ENCODE peak calls at places on chromosomes 5 and 9, in seven cellular contexts. V is OCI-LY7, Y is K562, B is HepG2, X is H9, J is mesenchymal stem cell, E is GM23338. H is an unnamed sample.

GRCh38 chr9:2085719-2086515 is 70.8 kb downstream of the SMARCA2 start:
- DNase-seq in V (no peak), Y (no peak), B (no peak), X (no peak), J (no peak), E (no peak), H (no peak)

GRCh38 chr5:150789943-150790611 is 11.5 kb downstream of the SMIM3 start:
- DNase-seq in V (no peak), Y (no peak), B (no peak), X (peak), J (peak), E (peak), H (peak)

GRCh38 chr9:76701441-76702031 is 62.7 kb upstream of the PCA3 start:
- DNase-seq in V (no peak), Y (no peak), B (no peak), X (no peak), J (no peak), E (no peak), H (no peak)

GRCh38 chr5:116296335-116297072 is 211.7 kb downstream of the COMMD10 start:
- DNase-seq in V (no peak), Y (no peak), B (peak), X (no peak), J (no peak), E (no peak), H (no peak)

GRCh38 chr5:169296456-169297220 is 4.3 kb downstream of the SLIT3 start:
- DNase-seq in V (no peak), Y (no peak), B (no peak), X (no peak), J (peak), E (no peak), H (no peak)

GRCh38 chr5:38060354-38060753 is 198.0 kb upstream of the EGFLAM start:
- DNase-seq in V (no peak), Y (no peak), B (peak), X (no peak), J (peak), E (no peak), H (peak)

GRCh38 chr9:21402387-21403247 is 6.3 kb upstream of the IFNA8 start:
- DNase-seq in V (no peak), Y (no peak), B (no peak), X (peak), J (no peak), E (peak), H (no peak)

GRCh38 chr9:80951675-80952074 is 737.7 kb downstream of the TLE1 start:
- DNase-seq in V (no peak), Y (no peak), B (no peak), X (no peak), J (no peak), E (no peak), H (no peak)

GRCh38 chr9:133609311-133610098 is at the start of gene FAM163B:
- DNase-seq in V (no peak), Y (peak), B (no peak), X (peak), J (peak), E (peak), H (no peak)

GRCh38 chr9:110135858-110136257 is 72.1 kb downstream of the C9orf152 start:
- DNase-seq in V (no peak), Y (no peak), B (no peak), X (no peak), J (peak), E (no peak), H (peak)

GRCh38 chr9:137953683-137954438 is 76.3 kb downstream of the CACNA1B start:
- DNase-seq in V (no peak), Y (no peak), B (no peak), X (no peak), J (no peak), E (no peak), H (no peak)

GRCh38 chr5:134466241-134467069 is 54.8 kb upstream of the CDKN2AIPNL start:
- DNase-seq in V (no peak), Y (peak), B (peak), X (peak), J (peak), E (peak), H (peak)

GRCh38 chr9:132901859-132902831 is 23.4 kb downstream of the SPACA9 start:
- DNase-seq in V (peak), Y (peak), B (peak), X (peak), J (peak), E (peak), H (peak)

GRCh38 chr9:79353856-79354520 is 217.8 kb upstream of the TLE4 start:
- DNase-seq in V (no peak), Y (no peak), B (no peak), X (no peak), J (peak), E (no peak), H (peak)

GRCh38 chr5:6180231-6180872 is 198.0 kb downstream of the MED10 start:
- DNase-seq in V (no peak), Y (no peak), B (no peak), X (no peak), J (no peak), E (no peak), H (no peak)

GRCh38 chr5:151758141-151758429 is 346 bp downstream of the ATOX1 start:
- DNase-seq in V (no peak), Y (no peak), B (no peak), X (no peak), J (no peak), E (no peak), H (no peak)

GRCh38 chr9:122810306-122810946 is 10.5 kb downstream of the OR1K1 start:
- DNase-seq in V (peak), Y (peak), B (peak), X (peak), J (peak), E (peak), H (peak)

GRCh38 chr5:35164860-35165542 is 65.3 kb downstream of the PRLR start:
- DNase-seq in V (no peak), Y (no peak), B (no peak), X (no peak), J (no peak), E (no peak), H (no peak)

GRCh38 chr9:96859461-96860198 is 5.3 kb upstream of the ZNF782 start:
- DNase-seq in V (no peak), Y (no peak), B (no peak), X (no peak), J (peak), E (no peak), H (peak)

DNA sequence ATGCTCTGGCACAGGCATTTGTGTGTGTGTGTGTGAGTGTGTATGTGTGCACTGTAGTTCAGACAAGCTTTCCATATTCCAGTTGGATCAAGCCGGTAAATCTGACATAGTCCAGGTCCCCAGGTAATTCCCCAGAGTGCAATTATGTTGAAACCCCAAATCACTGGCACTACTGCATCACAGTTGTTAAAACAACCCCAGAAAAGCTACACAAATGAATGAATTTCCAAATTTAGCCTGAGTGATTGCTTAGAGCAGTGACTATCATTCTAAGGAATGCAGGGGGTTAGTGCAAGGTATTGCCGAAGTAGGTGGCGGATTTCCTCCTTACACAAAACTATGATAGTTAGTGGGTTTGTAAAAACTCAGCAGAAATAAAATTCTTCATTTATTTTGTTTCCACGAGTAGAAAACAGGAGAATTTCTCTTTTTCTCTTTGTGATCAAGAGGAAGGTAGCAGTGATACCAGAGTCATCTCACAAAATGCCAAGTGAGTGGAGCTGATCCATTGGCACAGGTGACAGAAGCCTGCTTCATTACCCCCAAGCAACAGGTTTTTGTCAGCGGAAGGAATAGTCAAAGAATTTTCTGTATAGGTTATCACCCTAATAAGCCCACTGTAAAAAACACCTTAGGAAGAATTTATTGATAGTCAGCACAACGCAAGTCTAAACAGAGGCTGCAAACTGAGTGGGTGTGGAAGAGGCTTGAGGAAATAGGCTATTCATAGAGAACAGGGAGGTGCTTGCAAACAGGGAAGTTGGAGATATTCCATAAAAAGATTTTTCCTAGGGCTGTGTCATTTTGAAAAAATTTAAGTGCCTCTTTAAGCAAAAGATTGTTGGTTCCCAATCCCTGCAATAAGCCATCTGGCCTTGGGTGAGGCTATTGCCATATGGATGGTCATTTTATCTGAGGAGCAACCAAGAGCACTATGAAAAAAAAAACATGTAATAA is 385.1 kb downstream of the CHSY3 start:
- DNase-seq in V (no peak), Y (no peak), B (no peak), X (no peak), J (peak), E (no peak), H (peak)
- H2AFZ ChIP-seq in V (no peak), Y (no peak), B (no peak), X (no peak), J (no peak), E (no peak), H (peak)

GRCh38 chr9:130266236-130267098 is 907 bp downstream of the HMCN2 start:
- DNase-seq in V (no peak), Y (no peak), B (no peak), X (peak), J (no peak), E (peak), H (no peak)
- H2AFZ ChIP-seq in V (no peak), Y (no peak), B (no peak), X (no peak), J (no peak), E (peak), H (no peak)

GRCh38 chr5:149157330-149157729 is 16.0 kb downstream of the ABLIM3 start:
- DNase-seq in V (no peak), Y (no peak), B (no peak), X (no peak), J (no peak), E (no peak), H (no peak)

GRCh38 chr5:149156435-149157083 is 15.3 kb downstream of the ABLIM3 start:
- DNase-seq in V (no peak), Y (no peak), B (no peak), X (no peak), J (no peak), E (no peak), H (no peak)

GRCh38 chr5:149162401-149163084 is 21.2 kb downstream of the ABLIM3 start:
- DNase-seq in V (no peak), Y (no peak), B (peak), X (no peak), J (peak), E (no peak), H (peak)

GRCh38 chr5:149161026-149161687 is 19.9 kb downstream of the ABLIM3 start:
- DNase-seq in V (no peak), Y (no peak), B (peak), X (no peak), J (no peak), E (no peak), H (no peak)

DNA sequence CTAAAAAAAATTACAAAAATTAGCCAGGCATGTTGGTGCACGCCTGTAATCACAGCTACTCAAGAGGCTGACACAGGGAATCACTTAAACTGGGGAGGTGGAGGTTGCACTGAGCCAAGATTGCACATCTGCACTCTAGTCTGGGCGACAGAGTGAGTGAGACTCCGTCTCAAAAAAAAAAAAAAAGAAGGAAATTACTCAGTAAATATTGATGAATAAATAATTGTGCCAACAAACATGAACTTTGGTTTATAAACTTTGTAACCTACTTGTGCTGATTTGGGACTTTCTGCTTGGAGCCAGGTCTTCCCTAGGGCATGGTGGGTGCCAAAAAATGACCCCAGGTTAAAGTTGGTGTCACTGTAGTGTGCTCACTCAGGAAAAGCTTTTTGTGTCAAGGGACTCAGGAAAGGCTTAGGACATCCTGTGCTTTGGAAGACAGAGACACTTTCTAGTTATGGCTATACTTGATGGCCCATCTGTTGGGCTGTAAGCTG is 19.0 kb downstream of the ABLIM3 start:
- DNase-seq in V (no peak), Y (no peak), B (no peak), X (no peak), J (no peak), E (no peak), H (no peak)
- H2AFZ ChIP-seq in V (no peak), Y (no peak), B (no peak), X (no peak), J (no peak), E (no peak), H (no peak)

GRCh38 chr9:88077071-88077617 is 61.1 kb downstream of the SPATA31C2 start:
- DNase-seq in V (no peak), Y (no peak), B (no peak), X (no peak), J (peak), E (peak), H (no peak)
- H2AFZ ChIP-seq in V (no peak), Y (no peak), B (no peak), X (peak), J (peak), E (peak), H (peak)

DNA sequence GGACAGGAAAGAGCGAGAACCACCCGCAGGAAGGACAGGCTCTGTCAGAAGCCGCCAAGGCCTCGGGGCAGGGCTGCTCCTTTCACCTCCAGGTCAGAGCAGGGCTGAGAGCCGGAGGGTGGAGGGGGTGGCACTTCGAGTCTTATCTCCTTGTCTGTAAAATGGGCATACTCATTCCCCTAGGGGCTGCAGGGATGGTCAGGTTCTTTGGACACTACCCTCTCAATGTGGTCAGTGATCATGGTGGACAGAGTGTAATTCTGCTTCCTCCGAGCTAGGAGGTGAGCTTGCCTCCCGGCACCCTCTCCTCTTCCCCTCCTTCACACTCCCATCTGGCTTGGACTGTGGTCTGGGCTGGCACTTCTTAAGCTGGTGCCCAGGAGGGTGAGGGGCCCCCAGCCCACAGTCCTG is 39.6 kb downstream of the RGS3 start:
- DNase-seq in V (no peak), Y (no peak), B (no peak), X (no peak), J (no peak), E (no peak), H (no peak)
- H2AFZ ChIP-seq in V (peak), Y (no peak), B (no peak), X (no peak), J (no peak), E (no peak), H (no peak)

DNA sequence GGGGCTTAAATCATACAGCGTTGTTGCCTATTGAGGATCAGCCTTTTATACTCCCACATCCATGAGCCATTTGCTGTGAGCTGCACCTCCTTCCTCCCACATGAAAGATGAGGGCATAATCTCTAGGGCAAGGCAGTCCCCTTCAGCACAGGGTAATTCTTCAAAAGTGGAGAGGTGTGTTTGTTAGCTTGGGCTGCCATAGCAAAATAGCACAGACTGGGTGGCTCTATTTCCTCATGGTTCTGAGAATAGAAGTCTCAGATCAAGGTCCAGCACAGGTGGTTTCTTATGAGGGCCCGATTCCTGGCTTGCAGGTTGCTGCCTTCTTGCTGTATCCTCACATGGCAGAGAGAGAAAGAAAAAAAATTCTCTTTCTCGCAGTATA is 121.8 kb upstream of the SLC12A2 start:
- DNase-seq in V (no peak), Y (no peak), B (no peak), X (no peak), J (no peak), E (no peak), H (no peak)
- H2AFZ ChIP-seq in V (no peak), Y (no peak), B (no peak), X (no peak), J (no peak), E (no peak), H (no peak)

DNA sequence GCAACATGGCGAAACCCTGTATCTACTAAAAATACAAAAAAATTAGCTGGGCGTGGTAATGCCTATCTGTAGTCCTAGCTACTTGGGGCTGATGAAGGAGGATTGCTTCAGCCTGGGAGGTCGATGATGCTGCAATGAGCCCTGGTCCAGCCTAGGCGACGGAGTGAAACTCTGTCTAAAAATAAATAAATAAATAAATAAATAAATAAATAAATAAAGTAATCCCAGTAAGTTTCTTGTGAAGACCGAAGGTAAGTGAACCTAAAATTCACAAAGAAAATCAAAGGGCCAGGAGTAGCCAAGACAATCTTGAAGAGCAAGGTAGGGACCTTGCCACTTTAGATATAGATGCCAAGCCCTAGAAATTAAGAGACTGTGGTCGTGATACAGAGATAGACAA is 68.1 kb upstream of the DHFR start:
- DNase-seq in V (no peak), Y (no peak), B (no peak), X (no peak), J (no peak), E (no peak), H (no peak)
- H2AFZ ChIP-seq in V (no peak), Y (no peak), B (no peak), X (no peak), J (no peak), E (no peak), H (no peak)

DNA sequence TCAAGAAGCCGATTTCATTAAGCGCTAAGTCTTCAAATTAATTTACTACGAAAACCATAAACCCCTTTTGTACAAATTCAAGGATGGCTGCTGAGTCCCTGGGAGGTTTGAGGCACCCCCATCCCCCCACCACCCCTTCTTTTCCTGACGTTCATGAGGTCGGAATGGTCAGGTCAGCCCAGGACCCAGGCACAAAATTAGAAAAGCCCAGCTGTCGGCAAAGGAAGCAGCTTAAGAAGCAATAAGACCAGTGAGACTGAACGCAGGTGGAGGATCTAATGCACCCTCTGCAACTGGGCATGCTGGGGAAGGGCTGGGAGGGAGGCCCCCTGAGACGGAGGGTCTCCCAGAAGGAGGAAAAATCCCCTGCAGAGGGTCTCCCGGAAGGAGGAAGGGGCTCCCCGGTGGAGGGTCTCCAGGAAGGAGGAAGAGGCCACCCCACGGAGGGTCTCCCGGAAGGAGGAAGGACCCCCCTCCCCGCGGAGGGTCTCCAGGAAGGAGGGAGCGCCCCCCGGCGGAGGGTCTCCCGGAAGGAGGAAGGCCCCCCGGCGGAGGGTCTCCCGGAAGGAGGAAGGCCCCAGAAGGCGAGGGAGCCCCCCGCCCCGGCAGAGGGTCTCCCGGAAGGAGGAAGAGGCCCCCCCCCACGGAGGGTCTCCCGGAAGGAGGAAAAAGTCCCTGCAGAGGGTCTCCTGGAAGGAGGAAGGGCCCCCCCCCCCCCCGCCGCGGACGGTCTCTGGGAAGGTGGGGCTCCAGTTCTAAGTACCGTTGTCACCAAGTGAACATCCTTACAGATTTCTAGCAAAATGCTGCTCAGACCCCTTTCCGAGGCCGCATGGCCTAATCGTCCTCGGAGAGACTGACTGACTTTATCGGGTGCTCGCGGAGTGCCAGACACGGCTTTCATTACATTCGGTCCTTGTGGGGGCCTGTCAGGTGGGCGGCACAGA is 74.4 kb upstream of the FCN1 start:
- DNase-seq in V (no peak), Y (no peak), B (no peak), X (no peak), J (no peak), E (no peak), H (no peak)
- H2AFZ ChIP-seq in V (no peak), Y (no peak), B (no peak), X (no peak), J (no peak), E (no peak), H (no peak)

GRCh38 chr5:62653001-62653863 is 74.6 kb downstream of the LRRC70 start:
- DNase-seq in V (no peak), Y (no peak), B (peak), X (no peak), J (no peak), E (no peak), H (no peak)
- H2AFZ ChIP-seq in V (no peak), Y (peak), B (peak), X (no peak), J (no peak), E (no peak), H (no peak)

H was measured in PC-3.